ENCODE peak calls at places on chromosomes 13 and 19, in eight cellular contexts. X, Y, F, C, L, G, D and P are unnamed samples.

GRCh38 chr13:78160793-78161192 is 242.2 kb upstream of the EDNRB start:
- DNase-seq in L (no peak), C (no peak), Y (no peak), X (no peak), G (no peak), F (no peak), D (peak; percentile 67), P (no peak)

GRCh38 chr19:33554391-33554790 is 32.8 kb upstream of the PEPD start:
- DNase-seq in C (peak; percentile 29), Y (no peak), L (no peak), D (no peak), X (no peak), F (no peak), G (no peak), P (no peak)

GRCh38 chr19:42078058-42078457 is 2.1 kb downstream of the ZNF574 start:
- DNase-seq in X (no peak), C (no peak), Y (no peak), G (no peak), D (no peak), L (no peak), F (no peak), P (no peak)

GRCh38 chr13:101838305-101838835 is 385.9 kb downstream of the ITGBL1 start:
- DNase-seq in C (no peak), F (no peak), L (no peak), D (peak; percentile 49), Y (no peak), X (no peak), G (no peak), P (no peak)

GRCh38 chr13:106369091-106369490 is 166.4 kb downstream of the EFNB2 start:
- DNase-seq in X (no peak), C (no peak), G (no peak), L (no peak), D (no peak), Y (no peak), F (no peak), P (no peak)

GRCh38 chr13:60397693-60398437 is 845 bp downstream of the TDRD3 start:
- DNase-seq in X (peak; percentile 64), G (peak; percentile 93), Y (peak; percentile 74), C (peak; percentile 88), F (peak; percentile 35), D (peak; percentile 76), L (peak; percentile 56), P (no peak)

GRCh38 chr19:17302391-17303166 is 646 bp downstream of the ABHD8 start:
- DNase-seq in G (no peak), D (peak; percentile 41), C (peak; percentile 74), L (peak; percentile 20), Y (no peak), F (no peak), X (peak; percentile 44), P (no peak)

GRCh38 chr13:107847406-107847805 is 367.9 kb downstream of the LIG4 start:
- DNase-seq in C (no peak), D (peak; percentile 40), X (no peak), G (no peak), Y (no peak), F (no peak), L (no peak), P (no peak)

GRCh38 chr13:35475131-35475959 is 1.1 kb downstream of the MAB21L1 start:
- DNase-seq in L (no peak), Y (peak; percentile 56), D (peak; percentile 89), C (no peak), G (peak; percentile 75), F (no peak), X (no peak), P (no peak)

GRCh38 chr13:102913924-102914628 is 68.2 kb downstream of the ERCC5 start:
- DNase-seq in L (no peak), Y (no peak), D (peak; percentile 50), F (no peak), X (no peak), G (no peak), C (no peak), P (no peak)

GRCh38 chr19:18745012-18745735 is 45.9 kb downstream of the COMP start:
- DNase-seq in C (no peak), L (no peak), Y (no peak), F (no peak), D (no peak), X (no peak), G (no peak), P (no peak)

DNA sequence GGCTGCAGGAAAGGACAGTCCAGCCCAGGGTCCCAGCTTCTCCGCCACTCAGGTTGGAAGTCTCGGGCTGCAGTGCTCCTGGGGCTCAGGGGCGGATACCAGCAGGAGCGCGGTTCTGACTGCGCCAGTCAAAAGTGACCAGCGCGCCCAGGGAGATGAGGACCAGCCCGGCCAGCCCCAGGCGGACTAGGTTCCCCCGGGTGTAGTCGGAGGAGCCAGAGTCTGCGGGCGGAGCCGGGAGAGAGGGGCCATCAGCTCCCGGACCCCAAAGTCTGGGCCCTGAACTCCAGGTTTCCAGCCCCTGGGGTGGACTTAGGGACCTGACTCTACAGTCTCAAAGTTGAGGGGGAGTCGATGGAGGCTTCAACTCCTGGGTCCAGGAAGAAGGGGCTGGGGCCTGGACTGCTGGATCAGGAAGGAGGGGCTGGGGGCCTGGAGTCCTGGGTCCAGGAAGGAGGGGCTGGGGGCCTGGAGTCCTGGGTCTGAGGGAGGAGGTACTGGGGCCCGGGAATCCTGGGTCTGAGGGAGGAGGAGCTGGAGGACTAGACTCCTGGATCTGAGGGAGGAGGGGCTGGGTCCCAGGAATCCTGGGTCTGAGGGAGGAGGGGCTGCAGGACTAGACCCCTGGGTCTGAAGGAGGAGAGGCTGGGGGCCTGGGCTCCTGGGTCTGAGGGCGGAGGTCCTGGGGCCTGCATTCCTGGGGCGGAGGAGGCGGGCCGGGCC is 5.3 kb downstream of the OSCAR start:
- DNase-seq in L (no peak), Y (no peak), G (peak; percentile 71), C (no peak), F (no peak), X (no peak), D (no peak), P (no peak)
- H3K4me3 ChIP-seq in L (peak overlapping the region; percentile 27), Y (peak overlapping the region; percentile 47), G (no peak overlapping the region), C (peak overlapping the region; percentile 33), F (peak overlapping the region; percentile 66), X (peak overlapping the region; percentile 26), D (no peak overlapping the region), P (no peak overlapping the region)

GRCh38 chr13:33323766-33324525 is 38.4 kb upstream of the STARD13 start:
- DNase-seq in Y (no peak), X (no peak), G (no peak), F (no peak), L (no peak), C (no peak), D (peak; percentile 89), P (no peak)

GRCh38 chr13:33322474-33322827 is 36.9 kb upstream of the STARD13 start:
- DNase-seq in D (peak; percentile 66), C (no peak), G (no peak), Y (peak; percentile 16), F (no peak), X (no peak), L (no peak), P (no peak)

GRCh38 chr13:33319859-33320258 is 34.3 kb upstream of the STARD13 start:
- DNase-seq in D (no peak), L (no peak), G (no peak), X (no peak), C (no peak), F (no peak), Y (no peak), P (no peak)

GRCh38 chr13:33322965-33323668 is 37.6 kb upstream of the STARD13 start:
- DNase-seq in Y (no peak), C (no peak), G (no peak), F (no peak), X (no peak), D (peak; percentile 35), L (no peak), P (no peak)

GRCh38 chr13:33321686-33322473 is 36.3 kb upstream of the STARD13 start:
- DNase-seq in Y (no peak), L (no peak), G (no peak), C (no peak), F (no peak), X (no peak), D (no peak), P (no peak)
- H3K27ac ChIP-seq in Y (peak overlapping the region; percentile 55), L (no peak overlapping the region), G (peak overlapping the region; percentile 45), C (peak overlapping the region; percentile 33), F (no peak overlapping the region), X (no peak overlapping the region), D (peak overlapping the region; percentile 67), P (no peak overlapping the region)

GRCh38 chr19:55355213-55355821 is 798 bp upstream of the COX6B2 start:
- DNase-seq in F (no peak), D (peak; percentile 58), Y (no peak), X (no peak), L (no peak), G (no peak), C (no peak), P (no peak)
- H3K27me3 ChIP-seq in F (peaks cover 66% of the 10 kb centered on the region), D (peaks cover 3% of the 10 kb centered on the region), Y (peaks cover 65% of the 10 kb centered on the region), X (peaks cover 5% of the 10 kb centered on the region), L (peaks cover 27% of the 10 kb centered on the region), G (peaks cover 84% of the 10 kb centered on the region), C (peaks cover 40% of the 10 kb centered on the region), P (peaks cover 29% of the 10 kb centered on the region)

GRCh38 chr19:1066748-1067340 is at the start of gene ARHGAP45:
- DNase-seq in Y (peak; percentile 55), D (no peak), C (peak; percentile 85), L (peak; percentile 86), F (no peak), G (peak; percentile 93), X (no peak), P (peak; percentile 88)
- H3K4me3 ChIP-seq in Y (peak within 1 kb of the TSS; percentile 46), D (peak within 1 kb of the TSS; percentile 49), C (peak within 1 kb of the TSS; percentile 62), L (peak within 1 kb of the TSS; percentile 69), F (peak within 1 kb of the TSS; percentile 78), G (peak within 1 kb of the TSS; percentile 41), X (peak within 1 kb of the TSS; percentile 35), P (peak within 1 kb of the TSS; percentile 85)